ENCODE peak calls at places on chromosomes 12 and 14, in four cellular contexts. One of them, this sample, is unnamed.

GRCh38 chr12:45227668-45228067 is 11.8 kb downstream of the ANO6 start:
- DNase-seq in fibroblast of mammary gland: no peak
- DNase-seq in fibroblast of pulmonary artery: no peak
- DNase-seq in fibroblast of the aortic adventitia: no peak
- DNase-seq in this sample: no peak

GRCh38 chr12:56387152-56387551 is 24.5 kb upstream of the APOF start:
- DNase-seq in fibroblast of mammary gland: peak
- DNase-seq in fibroblast of the aortic adventitia: peak
- DNase-seq in fibroblast of pulmonary artery: peak
- DNase-seq in this sample: peak

GRCh38 chr14:90649096-90649495 is 167.1 kb downstream of the TTC7B start:
- DNase-seq in fibroblast of pulmonary artery: peak
- DNase-seq in fibroblast of mammary gland: no peak
- DNase-seq in fibroblast of the aortic adventitia: peak
- DNase-seq in this sample: peak

GRCh38 chr14:72888636-72889201 is 5.2 kb downstream of the DPF3 start:
- DNase-seq in fibroblast of pulmonary artery: no peak
- DNase-seq in fibroblast of mammary gland: peak
- DNase-seq in fibroblast of the aortic adventitia: peak
- DNase-seq in this sample: peak

GRCh38 chr14:74962493-74962892 is 7.1 kb upstream of the PGF start:
- DNase-seq in fibroblast of the aortic adventitia: no peak
- DNase-seq in fibroblast of pulmonary artery: no peak
- DNase-seq in fibroblast of mammary gland: no peak
- DNase-seq in this sample: no peak

GRCh38 chr12:94615284-94616216 is 34.8 kb downstream of the TMCC3 start:
- DNase-seq in fibroblast of pulmonary artery: peak
- DNase-seq in fibroblast of mammary gland: peak
- DNase-seq in fibroblast of the aortic adventitia: peak
- DNase-seq in this sample: peak

GRCh38 chr12:19755141-19755540 is 315.8 kb downstream of the AEBP2 start:
- DNase-seq in fibroblast of pulmonary artery: no peak
- DNase-seq in fibroblast of mammary gland: no peak
- DNase-seq in fibroblast of the aortic adventitia: peak
- DNase-seq in this sample: no peak

GRCh38 chr14:61965030-61965745 is 203.0 kb downstream of the SNAPC1 start:
- DNase-seq in fibroblast of the aortic adventitia: peak
- DNase-seq in fibroblast of pulmonary artery: peak
- DNase-seq in fibroblast of mammary gland: peak
- DNase-seq in this sample: peak

GRCh38 chr12:43444940-43445564 is 107.0 kb downstream of the ADAMTS20 start:
- DNase-seq in fibroblast of pulmonary artery: peak
- DNase-seq in fibroblast of mammary gland: peak
- DNase-seq in fibroblast of the aortic adventitia: peak
- DNase-seq in this sample: peak

GRCh38 chr14:94103554-94104165 is 6.9 kb upstream of the IFI27 start:
- DNase-seq in fibroblast of the aortic adventitia: no peak
- DNase-seq in fibroblast of pulmonary artery: no peak
- DNase-seq in fibroblast of mammary gland: no peak
- DNase-seq in this sample: no peak

GRCh38 chr12:50024804-50025186 is 499 bp downstream of the RACGAP1 start:
- DNase-seq in fibroblast of the aortic adventitia: no peak
- DNase-seq in fibroblast of mammary gland: peak
- DNase-seq in fibroblast of pulmonary artery: no peak
- DNase-seq in this sample: no peak

GRCh38 chr14:72404106-72404774 is 472.0 kb downstream of the RGS6 start:
- DNase-seq in fibroblast of pulmonary artery: no peak
- DNase-seq in fibroblast of the aortic adventitia: no peak
- DNase-seq in fibroblast of mammary gland: no peak
- DNase-seq in this sample: no peak

GRCh38 chr12:67410667-67411067 is 141.5 kb downstream of the CAND1 start:
- DNase-seq in fibroblast of pulmonary artery: no peak
- DNase-seq in fibroblast of mammary gland: no peak
- DNase-seq in fibroblast of the aortic adventitia: peak
- DNase-seq in this sample: no peak

GRCh38 chr14:74551431-74551830 is 57.9 kb downstream of the ISCA2 start:
- DNase-seq in fibroblast of mammary gland: no peak
- DNase-seq in fibroblast of pulmonary artery: no peak
- DNase-seq in fibroblast of the aortic adventitia: no peak
- DNase-seq in this sample: no peak

GRCh38 chr14:68856572-68856971 is 63.7 kb upstream of the ZFP36L1 start:
- DNase-seq in fibroblast of pulmonary artery: no peak
- DNase-seq in fibroblast of mammary gland: peak
- DNase-seq in fibroblast of the aortic adventitia: peak
- DNase-seq in this sample: no peak

GRCh38 chr12:2094597-2094996 is 41.8 kb downstream of the CACNA1C start:
- DNase-seq in fibroblast of pulmonary artery: peak
- DNase-seq in fibroblast of the aortic adventitia: no peak
- DNase-seq in fibroblast of mammary gland: peak
- DNase-seq in this sample: peak

GRCh38 chr14:94823556-94824341 is 53.8 kb upstream of the GSC start:
- DNase-seq in fibroblast of the aortic adventitia: no peak
- DNase-seq in fibroblast of mammary gland: peak
- DNase-seq in fibroblast of pulmonary artery: peak
- DNase-seq in this sample: no peak

GRCh38 chr14:87522575-87522974 is 470.4 kb downstream of the GALC start:
- DNase-seq in fibroblast of pulmonary artery: no peak
- DNase-seq in fibroblast of mammary gland: no peak
- DNase-seq in fibroblast of the aortic adventitia: no peak
- DNase-seq in this sample: no peak

GRCh38 chr12:1859643-1860042 is 39.3 kb downstream of the LRTM2 start:
- DNase-seq in fibroblast of pulmonary artery: no peak
- DNase-seq in fibroblast of the aortic adventitia: no peak
- DNase-seq in fibroblast of mammary gland: peak
- DNase-seq in this sample: peak

GRCh38 chr12:16112626-16113560 is 164.6 kb downstream of the SLC15A5 start:
- DNase-seq in fibroblast of pulmonary artery: no peak
- DNase-seq in fibroblast of the aortic adventitia: peak
- DNase-seq in fibroblast of mammary gland: peak
- DNase-seq in this sample: no peak

GRCh38 chr14:78157855-78158436 is 12.2 kb upstream of the NRXN3 start:
- DNase-seq in fibroblast of pulmonary artery: peak
- DNase-seq in fibroblast of mammary gland: peak
- DNase-seq in fibroblast of the aortic adventitia: peak
- DNase-seq in this sample: peak

GRCh38 chr12:2691340-2692111 is 103.2 kb upstream of the FKBP4 start:
- DNase-seq in fibroblast of pulmonary artery: peak
- DNase-seq in fibroblast of the aortic adventitia: no peak
- DNase-seq in fibroblast of mammary gland: no peak
- DNase-seq in this sample: no peak

GRCh38 chr12:47411961-47412360 is 293.9 kb downstream of the RPAP3 start:
- DNase-seq in fibroblast of mammary gland: no peak
- DNase-seq in fibroblast of the aortic adventitia: no peak
- DNase-seq in fibroblast of pulmonary artery: no peak
- DNase-seq in this sample: peak

GRCh38 chr12:40946612-40947194 is 241.4 kb upstream of the PDZRN4 start:
- DNase-seq in fibroblast of the aortic adventitia: peak
- DNase-seq in fibroblast of mammary gland: peak
- DNase-seq in fibroblast of pulmonary artery: peak
- DNase-seq in this sample: peak

GRCh38 chr14:88411039-88411438 is 25.6 kb downstream of the SPATA7 start:
- DNase-seq in fibroblast of the aortic adventitia: no peak
- DNase-seq in fibroblast of pulmonary artery: no peak
- DNase-seq in fibroblast of mammary gland: no peak
- DNase-seq in this sample: no peak

GRCh38 chr14:103385153-103385993 is at the start of gene MARK3:
- DNase-seq in fibroblast of pulmonary artery: peak
- DNase-seq in fibroblast of mammary gland: peak
- DNase-seq in fibroblast of the aortic adventitia: peak
- DNase-seq in this sample: peak

GRCh38 chr12:124405151-124405550 is 110.3 kb downstream of the RFLNA start:
- DNase-seq in fibroblast of pulmonary artery: no peak
- DNase-seq in fibroblast of the aortic adventitia: no peak
- DNase-seq in fibroblast of mammary gland: no peak
- DNase-seq in this sample: no peak

GRCh38 chr12:81558031-81558430 is 201.1 kb downstream of the PPFIA2 start:
- DNase-seq in fibroblast of the aortic adventitia: peak
- DNase-seq in fibroblast of mammary gland: peak
- DNase-seq in fibroblast of pulmonary artery: peak
- DNase-seq in this sample: peak

DNA sequence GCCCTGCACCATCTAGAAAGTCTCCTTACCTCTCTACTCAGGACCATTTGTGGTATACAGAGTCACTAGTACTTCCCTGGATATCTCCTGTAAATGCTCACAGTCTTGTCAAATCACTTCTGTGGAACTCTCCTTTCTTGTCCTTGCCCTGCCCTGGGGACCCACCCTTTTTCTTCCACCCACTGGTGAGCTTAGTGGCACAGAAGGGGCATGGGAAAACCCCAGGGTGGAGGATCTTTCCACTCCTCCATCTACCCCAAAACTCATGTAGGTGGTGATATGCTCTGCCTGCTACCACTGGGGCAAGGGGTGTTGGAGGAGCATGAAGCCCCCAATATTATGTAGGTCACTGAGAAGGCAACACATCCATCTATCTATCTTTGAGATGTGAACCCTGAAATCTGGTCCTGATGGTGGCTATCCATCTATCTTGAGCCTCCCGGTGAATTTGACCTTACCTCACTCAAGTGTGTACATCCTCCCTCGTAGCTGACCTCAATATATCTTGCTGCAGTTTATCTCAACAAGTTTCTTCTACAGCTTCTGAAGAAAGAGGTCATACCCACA is 943 bp downstream of the TESPA1 start:
- DNase-seq in fibroblast of pulmonary artery: no peak
- DNase-seq in fibroblast of mammary gland: no peak
- DNase-seq in fibroblast of the aortic adventitia: no peak
- DNase-seq in this sample: no peak
- H3K4me3 ChIP-seq in fibroblast of pulmonary artery: no peak
- H3K4me3 ChIP-seq in fibroblast of mammary gland: no peak
- H3K4me3 ChIP-seq in fibroblast of the aortic adventitia: no peak
- H3K4me3 ChIP-seq in this sample: no peak

GRCh38 chr12:11876301-11876700 is 194.4 kb upstream of the BCL2L14 start:
- DNase-seq in fibroblast of the aortic adventitia: no peak
- DNase-seq in fibroblast of mammary gland: no peak
- DNase-seq in fibroblast of pulmonary artery: no peak
- DNase-seq in this sample: no peak
- H3K4me3 ChIP-seq in fibroblast of the aortic adventitia: no peak
- H3K4me3 ChIP-seq in fibroblast of mammary gland: no peak
- H3K4me3 ChIP-seq in fibroblast of pulmonary artery: no peak
- H3K4me3 ChIP-seq in this sample: no peak

DNA sequence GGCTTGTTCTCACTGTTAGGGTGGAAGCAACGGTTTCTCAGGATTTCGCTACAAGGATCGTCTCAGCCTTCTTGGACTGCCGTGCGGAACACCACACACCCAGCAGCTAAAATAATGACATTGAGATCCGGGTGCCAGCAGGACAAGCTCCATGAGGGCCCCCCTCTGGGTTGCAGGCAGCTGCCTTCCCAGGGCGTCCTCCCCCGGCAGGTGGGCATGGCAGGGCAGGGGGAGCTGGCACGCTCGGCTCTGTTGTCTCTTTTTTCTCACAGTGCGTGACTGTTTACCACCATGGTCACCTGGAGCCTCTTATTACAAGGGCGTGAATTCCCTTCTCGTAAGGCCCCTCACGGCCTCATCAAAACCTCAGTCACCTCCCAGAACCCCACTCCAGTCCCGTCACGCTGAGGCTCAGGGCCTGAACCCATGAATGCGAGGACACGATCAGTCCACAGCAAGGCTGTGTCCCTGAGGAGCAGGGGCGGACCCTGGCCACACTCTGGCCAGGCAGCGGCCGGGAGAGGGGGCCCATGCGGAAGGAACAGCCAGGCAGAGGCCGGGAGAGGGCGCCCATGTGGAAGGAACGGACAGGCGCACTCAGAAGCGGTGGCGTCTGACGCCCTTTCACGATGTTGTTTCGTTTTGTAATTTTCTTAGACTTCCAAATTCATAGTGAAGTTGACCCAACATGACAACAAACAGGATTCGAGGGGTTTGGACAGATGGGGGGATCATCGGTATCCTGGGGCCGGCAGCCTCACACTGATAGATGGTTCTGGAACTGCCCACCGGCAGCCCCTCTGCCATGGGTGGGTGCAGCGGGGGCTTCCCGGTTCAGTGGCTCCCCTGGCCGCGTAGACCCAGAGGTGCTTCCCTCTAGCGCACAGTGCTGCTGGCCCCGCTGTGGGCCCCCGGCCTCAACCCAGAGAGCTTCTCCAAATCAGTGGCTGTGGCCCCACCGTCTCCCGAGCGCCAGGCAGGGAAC is 10.0 kb downstream of the LRCOL1 start:
- DNase-seq in fibroblast of mammary gland: peak
- DNase-seq in fibroblast of the aortic adventitia: peak
- DNase-seq in fibroblast of pulmonary artery: peak
- DNase-seq in this sample: peak
- H3K4me3 ChIP-seq in fibroblast of mammary gland: peak
- H3K4me3 ChIP-seq in fibroblast of the aortic adventitia: peak
- H3K4me3 ChIP-seq in fibroblast of pulmonary artery: peak
- H3K4me3 ChIP-seq in this sample: peak

GRCh38 chr14:49972840-49973239 is 80.0 kb downstream of the ARF6 start:
- DNase-seq in fibroblast of pulmonary artery: peak
- DNase-seq in fibroblast of the aortic adventitia: peak
- DNase-seq in fibroblast of mammary gland: peak
- DNase-seq in this sample: peak

GRCh38 chr14:49972199-49972671 is 79.4 kb downstream of the ARF6 start:
- DNase-seq in fibroblast of mammary gland: peak
- DNase-seq in fibroblast of pulmonary artery: peak
- DNase-seq in fibroblast of the aortic adventitia: peak
- DNase-seq in this sample: peak

GRCh38 chr14:49970474-49971147 is 77.7 kb downstream of the ARF6 start:
- DNase-seq in fibroblast of the aortic adventitia: peak
- DNase-seq in fibroblast of pulmonary artery: peak
- DNase-seq in fibroblast of mammary gland: peak
- DNase-seq in this sample: peak

GRCh38 chr14:49969961-49970360 is 77.1 kb downstream of the ARF6 start:
- DNase-seq in fibroblast of pulmonary artery: no peak
- DNase-seq in fibroblast of the aortic adventitia: no peak
- DNase-seq in fibroblast of mammary gland: no peak
- DNase-seq in this sample: no peak

DNA sequence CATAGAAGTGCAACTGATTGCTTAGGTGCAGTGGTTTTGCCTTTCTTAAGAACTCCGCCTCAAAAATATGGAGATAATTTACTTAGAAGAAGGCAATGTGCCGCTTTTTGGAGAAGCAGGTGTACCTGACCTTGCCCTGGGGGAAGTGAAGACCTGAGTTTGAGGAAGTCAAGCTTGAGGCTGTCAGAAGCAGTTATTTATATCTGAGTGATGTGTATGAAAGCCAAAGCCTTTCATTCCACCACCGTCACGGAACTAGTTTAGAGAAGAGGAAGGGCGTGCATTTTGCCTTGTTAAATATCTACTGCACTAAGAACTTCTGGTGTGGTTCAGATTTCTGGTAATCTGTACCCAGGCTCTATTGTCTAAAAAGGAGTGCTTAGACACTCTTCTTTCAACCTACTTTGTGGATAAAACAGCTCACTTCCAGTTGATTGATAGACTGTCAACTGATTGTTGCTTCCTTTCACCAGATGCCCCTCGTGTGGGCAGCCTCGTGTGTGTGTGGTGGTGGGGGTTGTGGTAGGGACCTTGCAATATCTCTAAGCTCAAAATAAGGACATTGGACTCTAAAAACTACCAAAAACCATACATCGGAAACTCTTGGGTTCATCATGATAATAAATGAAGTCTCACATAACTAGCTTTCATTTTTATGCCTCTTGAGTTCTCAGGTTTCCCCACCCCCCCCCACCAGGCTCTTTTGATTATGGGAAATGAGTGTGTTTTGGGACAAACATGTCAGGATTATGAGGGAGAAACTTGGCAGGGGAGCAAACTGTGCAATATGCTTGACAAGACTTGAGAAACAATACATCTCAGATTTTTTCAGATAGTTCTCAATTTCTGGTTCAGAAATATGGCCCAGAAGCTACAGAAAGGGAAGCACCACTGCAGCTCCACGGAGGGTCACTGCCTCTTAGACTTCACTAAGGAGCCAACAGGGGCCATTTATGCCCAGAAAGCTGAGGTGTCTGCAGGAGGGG is 78.6 kb downstream of the ARF6 start:
- DNase-seq in fibroblast of pulmonary artery: peak
- DNase-seq in fibroblast of mammary gland: peak
- DNase-seq in fibroblast of the aortic adventitia: peak
- DNase-seq in this sample: peak
- H3K4me3 ChIP-seq in fibroblast of pulmonary artery: no peak
- H3K4me3 ChIP-seq in fibroblast of mammary gland: no peak
- H3K4me3 ChIP-seq in fibroblast of the aortic adventitia: no peak
- H3K4me3 ChIP-seq in this sample: no peak